ENCODE peak calls at places on chromosomes 4 and X, in seven cellular contexts. G is H9, Z is mesendoderm, I is trophoblast cell, S is IMR-90, V is mesenchymal stem cell, B is H1. L is an unnamed sample.

GRCh38 chr4:73539386-73539785 is 57.8 kb downstream of the AFM start:
- DNase-seq in S (no peak), G (no peak), Z (no peak), V (no peak), B (no peak), I (no peak), L (no peak)

GRCh38 chrX:100368167-100368566 is 41.9 kb downstream of the PCDH19 start:
- DNase-seq in G (peak), Z (peak), V (peak), S (peak), B (no peak), I (peak), L (no peak)

GRCh38 chr4:142706381-142706780 is 139.7 kb downstream of the INPP4B start:
- DNase-seq in S (no peak), I (no peak), Z (no peak), V (no peak), G (no peak), B (no peak), L (no peak)

GRCh38 chrX:1582686-1583437 is 8.5 kb upstream of the AKAP17A start:
- DNase-seq in G (no peak), V (peak), S (no peak), B (no peak), I (peak), Z (no peak), L (no peak)

GRCh38 chr4:43918377-43918776 is 530.2 kb downstream of the KCTD8 start:
- DNase-seq in B (no peak), Z (no peak), S (no peak), G (no peak), V (no peak), I (no peak), L (no peak)

GRCh38 chr4:83112678-83113428 is 1.7 kb downstream of the PLAC8 start:
- DNase-seq in B (no peak), V (peak), Z (no peak), I (peak), S (peak), G (no peak), L (no peak)

GRCh38 chr4:10006604-10007435 is 14.5 kb downstream of the SLC2A9 start:
- DNase-seq in I (peak), G (no peak), S (no peak), V (no peak), Z (peak), B (no peak), L (no peak)

GRCh38 chr4:10496200-10496599 is 39.0 kb upstream of the ZNF518B start:
- DNase-seq in B (peak), I (no peak), V (no peak), S (no peak), G (peak), Z (peak), L (peak)

GRCh38 chrX:131621650-131622049 is 77.8 kb downstream of the OR13H1 start:
- DNase-seq in V (no peak), I (peak), B (no peak), Z (no peak), G (no peak), S (no peak), L (no peak)

GRCh38 chrX:3184176-3184930 is 143.1 kb downstream of the ARSF start:
- DNase-seq in G (no peak), V (peak), I (peak), Z (no peak), S (peak), B (no peak), L (no peak)

GRCh38 chrX:148928803-148929202 is 428.4 kb downstream of the AFF2 start:
- DNase-seq in V (no peak), G (no peak), Z (no peak), I (peak), S (peak), B (no peak), L (no peak)

GRCh38 chr4:62434921-62435320 is 1234.8 kb downstream of the ADGRL3 start:
- DNase-seq in S (no peak), I (no peak), Z (no peak), G (no peak), V (no peak), B (no peak), L (no peak)

GRCh38 chr4:73208376-73208775 is 50.2 kb downstream of the ANKRD17 start:
- DNase-seq in I (no peak), B (no peak), S (peak), G (no peak), V (peak), Z (no peak), L (no peak)

GRCh38 chr4:86939123-86939522 is 4.3 kb downstream of the AFF1 start:
- DNase-seq in G (no peak), V (peak), B (no peak), I (peak), Z (no peak), S (no peak), L (no peak)

GRCh38 chr4:126799971-126800722 is 832.6 kb upstream of the INTU start:
- DNase-seq in G (no peak), S (peak), B (no peak), V (peak), Z (no peak), I (no peak), L (no peak)

GRCh38 chr4:110753461-110753860 is 130.6 kb upstream of the PITX2 start:
- DNase-seq in S (no peak), G (no peak), V (no peak), Z (no peak), I (no peak), B (no peak), L (no peak)

GRCh38 chr4:22190855-22191254 is 242.3 kb upstream of the KCNIP4 start:
- DNase-seq in G (no peak), I (no peak), B (no peak), V (peak), S (peak), Z (peak), L (no peak)

GRCh38 chrX:23202316-23202715 is 132.3 kb upstream of the PTCHD1 start:
- DNase-seq in I (no peak), G (no peak), B (no peak), V (no peak), S (no peak), Z (no peak), L (no peak)

GRCh38 chr4:37717575-37717974 is 31.4 kb upstream of the RELL1 start:
- DNase-seq in V (peak), G (no peak), Z (no peak), S (peak), B (no peak), I (peak), L (no peak)

GRCh38 chr4:26044524-26044923 is 130.5 kb downstream of the SMIM20 start:
- DNase-seq in I (no peak), S (no peak), Z (no peak), B (no peak), V (no peak), G (no peak), L (no peak)

GRCh38 chrX:81377329-81377728 is 175.4 kb downstream of the SH3BGRL start:
- DNase-seq in I (peak), B (no peak), S (peak), G (no peak), V (peak), Z (peak), L (peak)

GRCh38 chr4:33270403-33270802 is 2550.2 kb downstream of the PCDH7 start:
- DNase-seq in S (no peak), V (no peak), I (no peak), G (no peak), B (no peak), Z (no peak), L (no peak)

GRCh38 chrX:26649534-26649933 is 433.6 kb downstream of the MAGEB5 start:
- DNase-seq in B (no peak), I (peak), V (no peak), G (no peak), S (peak), Z (peak), L (no peak)

GRCh38 chr4:4582653-4583052 is 40.8 kb upstream of the STX18 start:
- DNase-seq in B (no peak), G (no peak), S (no peak), Z (peak), V (no peak), I (no peak), L (no peak)

GRCh38 chrX:152276277-152276676 is 137.9 kb upstream of the MAGEA10 start:
- DNase-seq in V (no peak), I (no peak), Z (no peak), S (no peak), B (no peak), G (no peak), L (no peak)

GRCh38 chrX:20300822-20301221 is 34.1 kb upstream of the RPS6KA3 start:
- DNase-seq in Z (peak), V (no peak), G (no peak), S (no peak), B (no peak), I (no peak), L (no peak)

GRCh38 chrX:27598312-27598711 is 8.2 kb downstream of the DCAF8L2 start:
- DNase-seq in Z (peak), B (no peak), S (no peak), V (no peak), I (no peak), G (no peak), L (peak)

GRCh38 chr4:94974773-94975172 is 217.0 kb downstream of the BMPR1B start:
- DNase-seq in B (no peak), Z (no peak), S (peak), G (no peak), V (peak), I (no peak), L (no peak)

GRCh38 chr4:155657985-155658384 is 8.7 kb upstream of the GUCY1A1 start:
- DNase-seq in V (no peak), Z (no peak), I (no peak), G (no peak), B (no peak), S (no peak), L (no peak)

GRCh38 chr4:106818764-106819163 is 217.3 kb downstream of the DKK2 start:
- DNase-seq in B (no peak), I (no peak), S (no peak), Z (no peak), G (no peak), V (no peak), L (no peak)

GRCh38 chr4:26729547-26729946 is 131.1 kb upstream of the STIM2 start:
- DNase-seq in Z (no peak), S (no peak), G (no peak), V (no peak), I (no peak), B (no peak), L (no peak)

GRCh38 chr4:186204103-186204559 is 12.8 kb downstream of the CYP4V2 start:
- DNase-seq in Z (peak), S (peak), V (no peak), G (no peak), B (no peak), I (peak), L (no peak)

GRCh38 chr4:113618205-113618604 is 143.3 kb downstream of the CAMK2D start:
- DNase-seq in B (no peak), G (no peak), I (no peak), V (no peak), S (no peak), Z (no peak), L (no peak)

GRCh38 chr4:9925750-9926439 is 95.4 kb downstream of the SLC2A9 start:
- DNase-seq in Z (no peak), V (no peak), S (no peak), B (no peak), I (no peak), G (no peak), L (no peak)

GRCh38 chrX:153578200-153578835 is 20.6 kb downstream of the CCNQ start:
- DNase-seq in B (no peak), G (peak), I (no peak), S (no peak), Z (peak), V (no peak), L (no peak)

GRCh38 chrX:153576239-153576870 is 22.6 kb downstream of the CCNQ start:
- DNase-seq in I (no peak), S (no peak), V (no peak), G (no peak), B (no peak), Z (no peak), L (no peak)

GRCh38 chrX:153573999-153574398 is 24.9 kb downstream of the CCNQ start:
- DNase-seq in Z (peak), V (no peak), S (no peak), B (no peak), I (no peak), G (no peak), L (no peak)

GRCh38 chrX:153580700-153581386 is 18.1 kb downstream of the CCNQ start:
- DNase-seq in Z (peak), I (no peak), V (no peak), S (no peak), B (no peak), G (peak), L (no peak)

GRCh38 chrX:153576961-153577360 is 22.0 kb downstream of the CCNQ start:
- DNase-seq in I (no peak), B (no peak), S (no peak), G (no peak), Z (no peak), V (no peak), L (no peak)
- H3K9ac ChIP-seq in I (no peak), B (no peak), S (no peak), G (no peak), Z (no peak), V (no peak), L (no peak)

GRCh38 chr4:116223059-116223732 is 862.2 kb downstream of the TRAM1L1 start:
- DNase-seq in V (no peak), S (no peak), G (no peak), B (no peak), Z (no peak), I (no peak), L (no peak)
- H2AK5ac ChIP-seq in V (no peak), S (no peak), G (no peak), B (no peak), Z (no peak), I (no peak), L (no peak)

GRCh38 chr4:168831585-168831918 is 178.5 kb downstream of the CBR4 start:
- DNase-seq in V (no peak), B (no peak), I (no peak), S (no peak), G (no peak), Z (no peak), L (no peak)
- H3K9ac ChIP-seq in V (peak), B (no peak), I (peak), S (peak), G (no peak), Z (peak), L (no peak)

GRCh38 chrX:119201570-119201969 is 34.5 kb upstream of the PGRMC1 start:
- DNase-seq in Z (no peak), G (no peak), I (no peak), V (no peak), S (peak), B (no peak), L (no peak)

GRCh38 chrX:119208401-119209057 is 27.6 kb upstream of the PGRMC1 start:
- DNase-seq in B (no peak), S (no peak), G (no peak), I (no peak), Z (no peak), V (no peak), L (no peak)

GRCh38 chrX:119211649-119212014 is 24.5 kb upstream of the PGRMC1 start:
- DNase-seq in V (no peak), G (no peak), I (no peak), Z (no peak), B (no peak), S (no peak), L (no peak)

GRCh38 chrX:119206203-119206602 is 29.9 kb upstream of the PGRMC1 start:
- DNase-seq in I (no peak), Z (peak), B (no peak), V (no peak), G (no peak), S (no peak), L (no peak)
- H2AK5ac ChIP-seq in I (no peak), Z (no peak), B (no peak), V (no peak), G (no peak), S (no peak), L (no peak)

GRCh38 chr4:31100551-31100950 is 380.4 kb downstream of the PCDH7 start:
- DNase-seq in I (no peak), G (no peak), Z (no peak), V (peak), B (no peak), S (peak), L (no peak)
- H3K9ac ChIP-seq in I (no peak), G (no peak), Z (no peak), V (peak), B (no peak), S (no peak), L (no peak)

DNA sequence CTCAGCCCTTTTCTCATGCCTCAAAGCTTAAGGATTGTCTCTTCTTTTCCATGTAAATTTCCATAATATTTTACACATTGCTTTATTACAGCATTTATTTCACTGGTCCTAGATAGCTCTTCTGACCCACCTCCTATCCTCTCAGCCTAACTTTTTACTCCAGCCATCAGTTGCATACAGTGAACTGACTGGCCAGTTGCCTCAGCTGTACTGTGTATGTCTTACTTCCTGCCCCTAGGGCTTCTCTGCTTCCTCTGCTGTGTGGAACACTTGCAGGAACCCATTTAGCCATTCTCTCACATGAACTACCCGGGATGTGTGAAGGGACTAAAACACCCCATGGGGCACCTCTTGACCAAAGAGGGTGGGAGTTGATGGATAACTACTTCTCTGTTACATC is 18.0 kb downstream of the C4orf33 start:
- DNase-seq in I (no peak), S (no peak), V (no peak), G (no peak), Z (no peak), B (no peak), L (no peak)
- H2AK5ac ChIP-seq in I (no peak), S (no peak), V (no peak), G (no peak), Z (no peak), B (no peak), L (no peak)

L was measured in neuronal stem cell.